ENCODE peak calls at places on chromosomes 4 and X, in ten cellular contexts. R is colonic mucosa, Q is NT2/D1, T is H9, E is neuronal stem cell, V is mammary epithelial cell, U is adipocyte, O is SK-N-SH, C is kidney, I is IMR-90. Z is an unnamed sample.

GRCh38 chrX:155841232-155841631 is 39.9 kb upstream of the VAMP7 start:
- DNase-seq in R (no peak), Q (no peak), T (no peak), E (no peak), V (no peak), U (no peak), O (no peak), C (no peak), I (no peak), Z (no peak)

GRCh38 chrX:69093960-69094935 is 71.0 kb downstream of the PJA1 start:
- DNase-seq in R (peak), Q (peak), T (peak), E (peak), V (peak), U (peak), O (peak), C (no peak), I (peak), Z (peak)

GRCh38 chr4:78410651-78411050 is 140.9 kb upstream of the ANXA3 start:
- DNase-seq in R (no peak), Q (no peak), T (no peak), E (no peak), V (no peak), U (peak), O (no peak), C (no peak), I (no peak), Z (no peak)

GRCh38 chrX:19064175-19064574 is 58.1 kb downstream of the ADGRG2 start:
- DNase-seq in R (no peak), Q (no peak), T (no peak), E (no peak), V (no peak), U (no peak), O (no peak), C (no peak), I (peak), Z (peak)

GRCh38 chrX:7146026-7146702 is 1.3 kb upstream of the STS start:
- DNase-seq in R (no peak), Q (no peak), T (no peak), E (no peak), V (no peak), U (no peak), O (no peak), C (no peak), I (no peak), Z (no peak)

GRCh38 chrX:151762802-151763201 is 28.3 kb downstream of the CNGA2 start:
- DNase-seq in R (no peak), Q (no peak), T (no peak), E (no peak), V (no peak), U (no peak), O (no peak), C (no peak), I (no peak), Z (no peak)

GRCh38 chr4:116585240-116585639 is 500.1 kb downstream of the TRAM1L1 start:
- DNase-seq in R (no peak), Q (no peak), T (no peak), E (no peak), V (no peak), U (peak), O (no peak), C (no peak), I (no peak), Z (no peak)

GRCh38 chrX:40158036-40158706 is 60.4 kb upstream of the BCOR start:
- DNase-seq in R (no peak), Q (no peak), T (peak), E (no peak), V (no peak), U (peak), O (no peak), C (no peak), I (peak), Z (peak)

GRCh38 chr4:113593400-113594230 is 167.9 kb downstream of the CAMK2D start:
- DNase-seq in R (no peak), Q (no peak), T (no peak), E (no peak), V (no peak), U (no peak), O (no peak), C (no peak), I (no peak), Z (no peak)

GRCh38 chrX:42149281-42149680 is 225.9 kb upstream of the CASK start:
- DNase-seq in R (no peak), Q (no peak), T (no peak), E (no peak), V (no peak), U (no peak), O (no peak), C (no peak), I (no peak), Z (no peak)

GRCh38 chr4:155604718-155605601 is 61.7 kb upstream of the GUCY1A1 start:
- DNase-seq in R (no peak), Q (no peak), T (no peak), E (no peak), V (peak), U (peak), O (no peak), C (no peak), I (peak), Z (no peak)

GRCh38 chr4:158936238-158936637 is 166.6 kb upstream of the RAPGEF2 start:
- DNase-seq in R (no peak), Q (no peak), T (no peak), E (no peak), V (no peak), U (no peak), O (no peak), C (no peak), I (no peak), Z (no peak)

GRCh38 chr4:80173387-80173786 is 23.9 kb upstream of the PRDM8 start:
- DNase-seq in R (no peak), Q (no peak), T (no peak), E (no peak), V (peak), U (peak), O (no peak), C (no peak), I (peak), Z (no peak)

GRCh38 chr4:80171656-80172055 is 25.6 kb upstream of the PRDM8 start:
- DNase-seq in R (no peak), Q (no peak), T (no peak), E (no peak), V (peak), U (no peak), O (no peak), C (no peak), I (no peak), Z (no peak)

GRCh38 chr4:80172203-80172602 is 25.1 kb upstream of the PRDM8 start:
- DNase-seq in R (no peak), Q (no peak), T (no peak), E (no peak), V (no peak), U (no peak), O (no peak), C (no peak), I (no peak), Z (no peak)

GRCh38 chr4:80171251-80171650 is 26.1 kb upstream of the PRDM8 start:
- DNase-seq in R (no peak), Q (no peak), T (no peak), E (no peak), V (no peak), U (peak), O (no peak), C (no peak), I (peak), Z (no peak)

GRCh38 chr4:80173841-80174240 is 23.5 kb upstream of the PRDM8 start:
- DNase-seq in R (no peak), Q (no peak), T (no peak), E (no peak), V (no peak), U (peak), O (no peak), C (no peak), I (peak), Z (no peak)
- H3K9ac ChIP-seq in R (no peak), Q (no peak), T (no peak), E (no peak), V (no peak), U (no peak), O (no peak), C (no peak), I (no peak), Z (no peak)

DNA sequence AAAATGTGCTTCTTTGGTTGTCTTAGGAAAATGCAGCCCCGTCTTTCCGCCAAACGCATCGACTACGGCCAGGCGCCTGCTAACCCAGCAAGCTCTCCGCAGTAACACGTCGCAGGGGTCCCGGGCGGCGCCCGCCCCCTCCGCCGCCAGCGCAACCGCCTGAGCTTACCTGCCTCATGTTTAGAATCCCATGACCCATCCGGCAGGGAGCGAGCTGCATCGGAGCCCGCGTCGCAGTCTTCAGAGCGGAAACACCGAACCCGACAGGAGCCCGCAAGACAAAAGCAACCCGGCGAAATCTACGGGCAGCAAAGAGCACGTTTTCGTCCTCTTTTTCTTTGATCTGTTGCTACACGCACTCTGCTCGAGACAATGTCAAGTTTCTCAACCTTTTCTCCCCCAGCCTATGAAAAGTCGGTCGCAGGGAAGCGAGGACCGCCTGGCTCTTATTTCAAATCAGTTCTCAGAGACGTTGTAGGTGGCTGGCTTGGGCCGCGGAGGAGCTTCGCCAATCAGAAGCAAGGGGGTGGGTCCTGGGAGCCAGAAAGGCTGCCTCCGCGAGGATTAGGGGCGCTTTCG is at the start of gene MID1:
- DNase-seq in R (peak), Q (peak), T (peak), E (peak), V (peak), U (peak), O (peak), C (peak), I (peak), Z (peak)
- H3K9ac ChIP-seq in R (peak), Q (peak), T (peak), E (peak), V (peak), U (peak), O (peak), C (peak), I (peak), Z (peak)

DNA sequence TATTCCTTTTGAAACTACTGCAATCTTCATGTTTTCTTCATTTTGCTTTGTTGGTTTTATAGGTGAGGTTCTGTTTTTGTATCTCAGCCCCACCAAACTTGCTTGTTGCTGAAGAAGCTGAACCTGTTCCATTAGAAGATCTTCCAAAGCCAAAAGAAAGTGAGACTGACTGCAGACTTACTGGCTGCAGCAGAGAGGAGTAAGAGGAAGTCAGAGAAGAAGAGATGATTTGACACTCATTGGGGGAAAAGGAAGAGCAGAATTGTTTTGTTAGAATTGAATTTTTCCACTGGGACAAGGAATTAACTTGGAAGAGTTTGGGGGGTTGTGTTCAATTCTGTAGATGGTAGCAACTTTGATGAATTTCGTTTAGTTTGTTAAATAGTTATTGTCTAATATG is 3.1 kb downstream of the TEX13D start:
- DNase-seq in R (no peak), Q (no peak), T (no peak), E (no peak), V (no peak), U (no peak), O (no peak), C (no peak), I (no peak), Z (no peak)
- H3K9ac ChIP-seq in R (no peak), Q (no peak), T (no peak), E (no peak), V (no peak), U (no peak), O (no peak), C (no peak), I (no peak), Z (no peak)

GRCh38 chr4:3231431-3231980 is 17.5 kb upstream of the MSANTD1 start:
- DNase-seq in R (no peak), Q (no peak), T (no peak), E (no peak), V (no peak), U (peak), O (no peak), C (peak), I (no peak), Z (no peak)

GRCh38 chr4:3229964-3230363 is 19.0 kb upstream of the MSANTD1 start:
- DNase-seq in R (no peak), Q (no peak), T (no peak), E (no peak), V (no peak), U (no peak), O (no peak), C (peak), I (no peak), Z (no peak)

GRCh38 chr4:3227878-3228675 is 20.9 kb upstream of the MSANTD1 start:
- DNase-seq in R (no peak), Q (no peak), T (no peak), E (no peak), V (no peak), U (no peak), O (no peak), C (peak), I (peak), Z (no peak)

GRCh38 chr4:3228881-3229280 is 20.1 kb upstream of the MSANTD1 start:
- DNase-seq in R (no peak), Q (no peak), T (no peak), E (no peak), V (no peak), U (no peak), O (no peak), C (peak), I (no peak), Z (no peak)

DNA sequence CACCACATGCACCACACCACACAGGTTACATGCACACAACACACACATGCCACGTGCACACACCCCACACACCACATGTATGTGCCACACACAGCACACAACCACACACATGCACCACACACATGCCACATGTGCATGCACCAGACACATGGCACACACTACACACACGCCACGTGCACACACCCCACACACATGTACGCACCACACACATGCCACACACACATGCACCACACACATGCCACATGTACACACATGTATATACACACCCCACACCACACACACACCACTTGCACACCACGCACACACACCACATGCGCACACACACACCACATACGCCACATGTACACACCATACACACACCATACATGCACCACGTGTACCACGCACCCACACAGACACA is 19.6 kb upstream of the MSANTD1 start:
- DNase-seq in R (no peak), Q (no peak), T (no peak), E (no peak), V (no peak), U (no peak), O (no peak), C (peak), I (no peak), Z (no peak)
- H3K9ac ChIP-seq in R (no peak), Q (no peak), T (no peak), E (peak), V (no peak), U (no peak), O (no peak), C (no peak), I (no peak), Z (no peak)